ENCODE peak calls at places on chromosomes 2 and 18, in seven cellular contexts. N is CD4-positive, alpha-beta T cell; D is NCI-H1105; E is GM10248; K is stimulated activated CD4-positive, alpha-beta T cell treated with anti-CD3 and anti-CD28 coated beads, Interleukin-2, amount 100 ng/mL, for 48 hours; U is D341Med; B is tibial artery. T is an unnamed sample.

GRCh38 chr2:177413703-177414102 is 21.1 kb downstream of the AGPS start:
- DNase-seq in N (no peak), D (no peak), E (no peak), K (no peak), U (no peak), B (no peak), T (no peak)

GRCh38 chr18:48418409-48419267 is 9.5 kb upstream of the ZBTB7C start:
- DNase-seq in N (no peak), D (no peak), E (no peak), K (no peak), U (no peak), B (peak), T (no peak)

GRCh38 chr2:187586091-187586632 is 31.9 kb upstream of the TFPI start:
- DNase-seq in N (no peak), D (no peak), E (no peak), K (no peak), U (no peak), B (no peak), T (peak)

GRCh38 chr2:219522111-219523030 is 8.1 kb downstream of the ASIC4 start:
- DNase-seq in N (no peak), D (no peak), E (no peak), K (no peak), U (peak), B (no peak), T (peak)

GRCh38 chr2:178397002-178397605 is 53.9 kb downstream of the PRKRA start:
- DNase-seq in N (no peak), D (peak), E (peak), K (no peak), U (no peak), B (no peak), T (peak)

GRCh38 chr2:241988146-241988545 is 118.6 kb downstream of the RTP5 start:
- DNase-seq in N (no peak), D (no peak), E (no peak), K (no peak), U (no peak), B (no peak), T (no peak)

GRCh38 chr2:28753043-28753683 is 1.5 kb downstream of the PPP1CB start:
- DNase-seq in N (peak), D (no peak), E (peak), K (peak), U (peak), B (peak), T (peak)

GRCh38 chr2:28557389-28558119 is 61.7 kb downstream of the PLB1 start:
- DNase-seq in N (no peak), D (no peak), E (no peak), K (no peak), U (no peak), B (no peak), T (no peak)

GRCh38 chr2:239309398-239310245 is 91.2 kb downstream of the HDAC4 start:
- DNase-seq in N (no peak), D (no peak), E (no peak), K (no peak), U (no peak), B (peak), T (no peak)

GRCh38 chr2:238558456-238559099 is 131.9 kb downstream of the ASB1 start:
- DNase-seq in N (no peak), D (no peak), E (peak), K (no peak), U (no peak), B (no peak), T (no peak)

T was measured in HT1080.